ENCODE peak calls at places on chromosomes 1 and 21, in six cellular contexts. N is glutamatergic neuron, X is IMR-90, L is fibroblast of lung, C is BE2C, Q is GM06990. E is an unnamed sample.

GRCh38 chr1:201861448-201861847 is 27.2 kb upstream of the SHISA4 start:
- DNase-seq in N (no peak), X (no peak), L (no peak), C (no peak), Q (no peak), E (no peak)

GRCh38 chr1:55898191-55898590 is 681.2 kb downstream of the PLPP3 start:
- DNase-seq in N (no peak), X (peak; percentile 89), L (peak; percentile 64), C (no peak), Q (no peak), E (no peak)

GRCh38 chr1:110421159-110421777 is 13.8 kb upstream of the LAMTOR5 start:
- DNase-seq in N (no peak), X (peak; percentile 67), L (peak; percentile 61), C (no peak), Q (no peak), E (no peak)

GRCh38 chr1:39269791-39270342 is 65.4 kb downstream of the MACF1 start:
- DNase-seq in N (no peak), X (peak; percentile 82), L (no peak), C (no peak), Q (peak; percentile 83), E (peak; percentile 69)

GRCh38 chr21:42093991-42094417 is 22.9 kb downstream of the UMODL1 start:
- DNase-seq in N (no peak), X (peak; percentile 93), L (peak; percentile 98), C (no peak), Q (no peak), E (no peak)

GRCh38 chr1:153557877-153558276 is 7.8 kb downstream of the S100A2 start:
- DNase-seq in N (no peak), X (no peak), L (no peak), C (no peak), Q (no peak), E (no peak)

GRCh38 chr1:218426343-218426657 is 81.2 kb downstream of the TGFB2 start:
- DNase-seq in N (no peak), X (peak; percentile 43), L (peak; percentile 67), C (no peak), Q (no peak), E (no peak)

GRCh38 chr1:100358210-100358609 is 5.9 kb downstream of the CDC14A start:
- DNase-seq in N (no peak), X (no peak), L (no peak), C (peak; percentile 36), Q (no peak), E (no peak)

GRCh38 chr21:40339050-40339449 is 471.8 kb downstream of the PCP4 start:
- DNase-seq in N (no peak), X (no peak), L (no peak), C (no peak), Q (no peak), E (no peak)

GRCh38 chr1:205353612-205354011 is 3.1 kb downstream of the KLHDC8A start:
- DNase-seq in N (no peak), X (no peak), L (no peak), C (no peak), Q (no peak), E (no peak)

GRCh38 chr1:180360333-180361075 is 130.4 kb downstream of the LHX4 start:
- DNase-seq in N (no peak), X (peak; percentile 72), L (peak; percentile 74), C (no peak), Q (no peak), E (no peak)

GRCh38 chr1:163673756-163674155 is 352.0 kb downstream of the NUF2 start:
- DNase-seq in N (no peak), X (peak; percentile 23), L (peak; percentile 46), C (no peak), Q (no peak), E (no peak)

GRCh38 chr21:42370894-42371654 is 4.7 kb upstream of the TFF1 start:
- DNase-seq in N (peak; percentile 4), X (no peak), L (no peak), C (no peak), Q (no peak), E (no peak)

GRCh38 chr1:4655674-4656532 is 1.5 kb downstream of the AJAP1 start:
- DNase-seq in N (peak; percentile 66), X (no peak), L (peak; percentile 38), C (peak; percentile 38), Q (no peak), E (peak; percentile 49)

GRCh38 chr1:234721476-234722266 is 111.7 kb upstream of the IRF2BP2 start:
- DNase-seq in N (no peak), X (peak; percentile 98), L (peak; percentile 97), C (no peak), Q (no peak), E (no peak)

GRCh38 chr1:243294723-243295121 is 38.9 kb downstream of the SDCCAG8 start:
- DNase-seq in N (no peak), X (peak; percentile 68), L (peak; percentile 77), C (no peak), Q (no peak), E (no peak)

GRCh38 chr1:184770176-184770575 is 15.5 kb upstream of the EDEM3 start:
- DNase-seq in N (no peak), X (no peak), L (no peak), C (no peak), Q (no peak), E (no peak)

GRCh38 chr1:87674791-87675190 is 346.1 kb downstream of the LMO4 start:
- DNase-seq in N (no peak), X (no peak), L (no peak), C (no peak), Q (no peak), E (no peak)

GRCh38 chr1:87678221-87678715 is 349.6 kb downstream of the LMO4 start:
- DNase-seq in N (no peak), X (no peak), L (no peak), C (no peak), Q (no peak), E (no peak)

GRCh38 chr1:87669671-87670070 is 341.0 kb downstream of the LMO4 start:
- DNase-seq in N (no peak), X (no peak), L (no peak), C (no peak), Q (no peak), E (no peak)

DNA sequence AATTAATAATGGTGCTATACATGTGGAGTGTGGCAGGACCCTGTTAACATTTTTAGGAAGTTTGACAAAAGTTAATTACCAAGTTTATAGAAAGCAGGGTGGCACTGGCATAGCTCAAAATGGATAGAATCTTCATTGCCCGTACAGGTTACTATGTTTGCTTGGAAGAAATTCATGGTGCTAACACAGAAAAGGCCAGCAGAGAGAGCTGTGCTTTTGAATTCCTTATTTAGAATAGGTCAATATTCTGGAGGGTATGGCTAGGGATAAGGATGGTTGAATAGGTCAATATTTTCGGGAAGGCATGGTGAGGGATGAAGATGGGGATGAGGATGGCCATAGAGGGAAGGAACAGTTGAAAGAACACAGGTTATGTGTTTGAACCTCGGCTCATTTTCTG is 345.1 kb downstream of the LMO4 start:
- DNase-seq in N (no peak), X (no peak), L (no peak), C (no peak), Q (no peak), E (no peak)
- TF ChIP-seq CTCF in N (no peak), X (no peak), L (no peak), C (peak; percentile 7), Q (no peak), E (no peak)

GRCh38 chr1:177784394-177784793 is 185.5 kb downstream of the SEC16B start:
- DNase-seq in N (no peak), X (no peak), L (no peak), C (no peak), Q (no peak), E (no peak)

GRCh38 chr1:177783052-177783451 is 186.8 kb downstream of the SEC16B start:
- DNase-seq in N (no peak), X (no peak), L (no peak), C (no peak), Q (no peak), E (no peak)

GRCh38 chr1:177779325-177779965 is 190.4 kb downstream of the SEC16B start:
- DNase-seq in N (no peak), X (no peak), L (no peak), C (no peak), Q (no peak), E (no peak)

DNA sequence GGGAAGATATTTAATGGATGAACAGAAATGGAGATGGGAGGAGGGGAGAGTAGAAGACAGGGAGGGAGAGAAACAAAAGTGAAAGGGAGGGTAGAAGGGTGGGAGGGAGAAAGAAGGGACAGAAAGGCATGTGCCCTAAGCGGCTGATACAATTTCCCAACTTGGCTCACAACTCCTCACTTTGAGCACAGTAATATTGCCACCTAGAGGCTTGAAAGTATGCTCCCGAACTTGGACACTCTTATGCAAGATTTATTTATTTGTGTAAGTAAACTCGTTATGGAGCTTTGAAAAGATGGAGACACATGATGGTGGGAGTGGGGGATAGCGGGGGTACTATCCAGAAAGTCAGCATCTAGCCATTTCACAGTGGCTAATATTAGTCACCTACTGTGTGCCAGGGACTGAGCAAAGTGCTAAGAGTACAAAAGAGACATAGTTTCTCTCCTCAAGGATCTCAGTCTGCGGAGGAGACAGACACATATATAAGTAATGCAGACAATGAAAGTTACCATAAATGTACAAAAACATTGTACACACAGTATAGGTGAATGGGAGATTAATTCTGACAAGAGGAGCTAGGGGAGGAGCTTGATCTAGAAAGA is 189.7 kb downstream of the SEC16B start:
- DNase-seq in N (no peak), X (peak; percentile 57), L (peak; percentile 58), C (no peak), Q (no peak), E (peak; percentile 28)
- TF ChIP-seq CTCF in N (peak; percentile 26), X (peak; percentile 48), L (peak; percentile 57), C (peak; percentile 4), Q (peak; percentile 32), E (peak; percentile 22)

DNA sequence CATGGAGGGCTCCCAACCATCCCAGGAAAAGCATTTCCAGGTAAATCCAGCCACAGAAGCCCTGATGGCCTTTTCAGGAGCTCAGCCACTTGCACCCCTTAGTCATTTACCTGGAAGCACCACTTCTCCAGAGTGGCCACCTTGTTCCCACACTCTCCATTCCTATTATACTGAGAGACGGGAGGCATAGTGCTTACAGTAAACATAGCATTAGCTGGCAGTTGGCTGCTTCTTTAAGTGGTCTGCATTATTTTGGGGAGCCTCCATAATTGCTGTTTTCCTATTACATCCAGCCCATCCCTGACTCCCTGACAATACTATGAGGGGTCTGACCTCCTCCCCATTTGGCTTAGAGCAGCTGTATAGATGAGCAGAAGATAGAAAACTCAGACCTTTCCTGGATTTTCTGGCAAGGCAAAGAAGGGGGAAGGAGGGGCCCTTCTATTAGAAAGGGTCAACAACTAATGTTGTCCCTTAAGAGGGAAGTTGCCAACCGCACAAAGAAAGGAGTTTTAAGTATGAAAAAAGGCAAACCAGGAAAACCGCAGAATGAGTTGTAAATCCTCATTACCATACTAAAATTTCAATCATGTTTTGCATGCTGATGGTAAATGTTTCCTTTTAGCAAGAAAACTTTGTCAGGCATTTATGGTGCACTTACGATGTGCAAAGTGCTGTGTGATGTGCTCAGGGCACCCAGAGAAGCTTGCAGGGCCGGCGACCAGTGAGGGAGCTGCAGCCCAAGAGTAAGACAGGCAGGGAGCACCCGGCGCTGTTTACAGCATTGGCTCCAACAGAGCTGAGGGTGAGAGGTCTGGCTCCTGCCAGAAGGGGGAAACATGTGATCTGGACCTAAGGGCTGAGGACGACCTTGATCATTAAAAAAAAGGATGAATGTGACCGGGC is 167.3 kb downstream of the ZZZ3 start:
- DNase-seq in N (peak; percentile 40), X (peak; percentile 54), L (peak; percentile 71), C (peak; percentile 16), Q (no peak), E (no peak)
- TF ChIP-seq CTCF in N (no peak), X (peak; percentile 22), L (no peak), C (peak; percentile 12), Q (peak; percentile 13), E (no peak)

DNA sequence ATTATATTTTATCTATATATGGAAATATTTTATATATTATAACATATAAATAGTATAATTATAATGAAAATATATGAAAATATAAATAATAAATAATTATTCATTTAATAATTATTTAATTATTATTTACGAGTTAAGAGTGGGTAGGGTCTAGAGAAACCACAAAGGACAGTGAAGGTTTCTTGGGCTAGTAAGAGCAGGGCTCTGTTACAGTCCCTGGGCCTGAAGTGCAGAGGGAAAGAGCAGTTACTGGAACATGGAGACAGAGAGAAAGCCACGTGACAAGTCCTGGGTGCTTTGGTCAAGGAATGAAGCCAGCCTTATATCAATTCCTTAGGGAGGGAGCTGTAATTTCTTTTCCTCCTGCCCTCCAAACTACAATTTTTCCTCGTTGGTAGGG is 117.2 kb upstream of the OLIG2 start:
- DNase-seq in N (no peak), X (no peak), L (no peak), C (no peak), Q (no peak), E (no peak)
- TF ChIP-seq CTCF in N (no peak), X (no peak), L (no peak), C (no peak), Q (no peak), E (no peak)